ENCODE peak calls at places on chromosomes 2 and 18, in eight cellular contexts. K is PC-9; T is glutamatergic neuron; P is A673; L is stimulated activated CD8-positive, alpha-beta memory T cell treated with anti-CD3 and anti-CD28 coated beads, Interleukin-2, amount 100 ng/mL, for 48 hours; Q is CMK; R is activated CD8-positive, alpha-beta memory T cell treated with anti-CD3 and anti-CD28 coated beads for 4 hours; H is NCI-H526. S is an unnamed sample.

GRCh38 chr2:158729873-158730620 is 65.1 kb upstream of the DAPL1 start:
- DNase-seq in Q (no peak), R (no peak), H (peak), K (no peak), T (no peak), L (no peak), P (no peak), S (no peak)

GRCh38 chr18:54192900-54193299 is 31.6 kb downstream of the MBD2 start:
- DNase-seq in Q (no peak), K (no peak), P (no peak), T (no peak), H (no peak), L (no peak), R (no peak), S (no peak)

GRCh38 chr2:105926960-105927678 is 182.4 kb downstream of the NCK2 start:
- DNase-seq in L (peak), Q (no peak), R (peak), K (no peak), H (no peak), P (no peak), T (no peak), S (no peak)

GRCh38 chr18:49588971-49589370 is 27.1 kb downstream of the LIPG start:
- DNase-seq in Q (no peak), T (no peak), L (no peak), P (no peak), H (no peak), K (no peak), R (no peak), S (no peak)

GRCh38 chr2:170996316-170996715 is 67.3 kb downstream of the GORASP2 start:
- DNase-seq in H (no peak), K (no peak), T (no peak), L (no peak), P (no peak), Q (no peak), R (no peak), S (no peak)

GRCh38 chr2:236353594-236353942 is 89.4 kb upstream of the ASB18 start:
- DNase-seq in L (no peak), R (no peak), H (no peak), K (no peak), Q (no peak), P (no peak), T (no peak), S (no peak)

GRCh38 chr2:199315299-199316179 is 142.2 kb downstream of the SATB2 start:
- DNase-seq in Q (no peak), R (no peak), H (no peak), P (peak), L (no peak), K (peak), T (no peak), S (peak)

GRCh38 chr2:174248998-174249592 is 763 bp upstream of the OLA1 start:
- DNase-seq in P (no peak), R (no peak), H (no peak), L (no peak), K (no peak), T (no peak), Q (no peak), S (no peak)

GRCh38 chr2:236049981-236050380 is 118.2 kb downstream of the GBX2 start:
- DNase-seq in L (no peak), Q (no peak), R (no peak), H (no peak), P (no peak), K (no peak), T (no peak), S (no peak)

GRCh38 chr2:18455256-18455862 is 105.1 kb downstream of the RDH14 start:
- DNase-seq in P (no peak), Q (no peak), L (no peak), K (no peak), H (no peak), T (peak), R (no peak), S (no peak)

GRCh38 chr2:74373189-74373588 is 6.9 kb downstream of the DCTN1 start:
- DNase-seq in Q (no peak), R (no peak), H (peak), T (peak), P (peak), K (no peak), L (no peak), S (no peak)

GRCh38 chr18:23712445-23712844 is 23.2 kb downstream of the LAMA3 start:
- DNase-seq in R (no peak), T (no peak), L (no peak), Q (peak), P (no peak), H (peak), K (no peak), S (peak)

GRCh38 chr18:13381907-13382682 is 163.5 kb downstream of the LDLRAD4 start:
- DNase-seq in H (peak), P (no peak), K (peak), R (no peak), Q (no peak), L (no peak), T (no peak), S (peak)

GRCh38 chr2:39289609-39290008 is 45.8 kb upstream of the CDKL4 start:
- DNase-seq in L (no peak), Q (no peak), P (no peak), H (no peak), T (no peak), K (no peak), R (no peak), S (no peak)

GRCh38 chr2:71748227-71748626 is 294.9 kb downstream of the DYSF start:
- DNase-seq in T (no peak), K (peak), H (no peak), Q (no peak), P (no peak), R (no peak), L (no peak), S (no peak)

GRCh38 chr2:71690231-71690834 is 237.0 kb downstream of the DYSF start:
- DNase-seq in R (no peak), Q (no peak), K (no peak), L (no peak), H (no peak), T (no peak), P (no peak), S (no peak)

GRCh38 chr2:62050456-62051045 is 145.1 kb downstream of the COMMD1 start:
- DNase-seq in P (no peak), H (no peak), Q (no peak), T (no peak), K (no peak), R (no peak), L (no peak), S (no peak)

GRCh38 chr2:143907801-143908200 is 612.1 kb downstream of the ZEB2 start:
- DNase-seq in Q (no peak), H (no peak), R (no peak), P (no peak), T (no peak), L (no peak), K (no peak), S (no peak)

GRCh38 chr2:171485116-171485515 is 37.2 kb upstream of the CYBRD1 start:
- DNase-seq in P (no peak), T (no peak), K (no peak), H (no peak), L (no peak), Q (no peak), R (no peak), S (no peak)

GRCh38 chr2:19623488-19623887 is 265.1 kb upstream of the OSR1 start:
- DNase-seq in L (no peak), R (no peak), K (no peak), P (no peak), T (no peak), Q (no peak), H (no peak), S (no peak)

GRCh38 chr2:185245806-185246205 is 492.8 kb upstream of the FSIP2 start:
- DNase-seq in Q (no peak), R (no peak), P (peak), T (no peak), K (no peak), H (no peak), L (no peak), S (no peak)

GRCh38 chr2:225400060-225400511 is 576 bp downstream of the NYAP2 start:
- DNase-seq in R (no peak), H (no peak), T (peak), K (peak), L (no peak), P (peak), Q (no peak), S (no peak)

GRCh38 chr18:79495591-79496071 is 99.9 kb downstream of the NFATC1 start:
- DNase-seq in H (no peak), T (peak), Q (no peak), K (no peak), L (no peak), R (no peak), P (no peak), S (no peak)

GRCh38 chr18:27062802-27063201 is 122.3 kb downstream of the CHST9 start:
- DNase-seq in H (peak), L (no peak), Q (no peak), K (peak), T (no peak), R (no peak), P (no peak), S (no peak)